ENCODE peak calls at places on chromosomes 12 and 14, in eight cellular contexts. W is IMR-90, G is uterus, A is astrocyte, P is fibroblast of lung, F is GM23338, H is vagina, Y is tibial nerve. O is an unnamed sample.

GRCh38 chr12:58496411-58496810 is 423.9 kb downstream of the LRIG3 start:
- DNase-seq in A (peak; percentile 26), P (no peak), F (no peak), Y (no peak), W (peak; percentile 30), G (no peak), H (no peak), O (no peak)

GRCh38 chr14:33062881-33063280 is 124.2 kb downstream of the NPAS3 start:
- DNase-seq in A (peak; percentile 92), G (no peak), F (no peak), W (no peak), H (no peak), P (no peak), Y (no peak), O (no peak)

GRCh38 chr14:49897414-49897813 is 4.5 kb downstream of the ARF6 start:
- DNase-seq in W (no peak), P (no peak), A (no peak), F (no peak), Y (no peak), G (no peak), H (no peak), O (no peak)

GRCh38 chr14:83470466-83470865 is 1936.8 kb upstream of the SEL1L start:
- DNase-seq in P (peak; percentile 30), H (no peak), G (no peak), A (no peak), F (no peak), W (no peak), Y (no peak), O (no peak)

GRCh38 chr14:41488401-41488800 is 118.3 kb upstream of the LRFN5 start:
- DNase-seq in H (no peak), P (no peak), W (no peak), F (no peak), G (no peak), Y (no peak), A (no peak), O (no peak)

GRCh38 chr12:57803317-57803893 is 15.1 kb downstream of the AVIL start:
- DNase-seq in A (no peak), G (peak; percentile 45), Y (peak; percentile 26), P (peak; percentile 58), F (peak; percentile 85), W (peak; percentile 42), H (no peak), O (peak; percentile 54)

GRCh38 chr14:100899841-100900771 is 3.4 kb downstream of the RTL1 start:
- DNase-seq in G (no peak), H (peak; percentile 91), W (no peak), F (peak; percentile 65), P (no peak), A (no peak), Y (no peak), O (no peak)

GRCh38 chr12:2291182-2291832 is 238.5 kb downstream of the CACNA1C start:
- DNase-seq in Y (no peak), H (no peak), W (no peak), G (no peak), A (no peak), P (peak; percentile 41), F (peak; percentile 81), O (no peak)

GRCh38 chr12:1594045-1594294 is 411 bp downstream of the FBXL14 start:
- DNase-seq in A (no peak), F (peak; percentile 75), W (no peak), Y (no peak), G (no peak), P (no peak), H (no peak), O (peak; percentile 87)

GRCh38 chr14:88791252-88791621 is 1.5 kb downstream of the EML5 start:
- DNase-seq in W (no peak), G (no peak), A (no peak), P (no peak), F (no peak), Y (no peak), H (no peak), O (no peak)
- H3K4me3 ChIP-seq in W (peak overlapping the region; percentile 91), G (no peak overlapping the region), A (no peak overlapping the region), P (no peak overlapping the region), F (peak overlapping the region; percentile 73), Y (no peak overlapping the region), H (no peak overlapping the region), O (no peak overlapping the region)

GRCh38 chr12:27779837-27780611 is at the start of the genes KLHL42 and MANSC4:
- DNase-seq in P (peak; percentile 75), H (no peak), W (peak; percentile 73), Y (peak; percentile 38), A (peak; percentile 76), F (peak; percentile 89), G (peak; percentile 79), O (peak; percentile 79)
- TF ChIP-seq CTCF in P (no peak), H (no peak), W (no peak), Y (peak; percentile 29), A (no peak), F (no peak), G (no peak), O (no peak)

DNA sequence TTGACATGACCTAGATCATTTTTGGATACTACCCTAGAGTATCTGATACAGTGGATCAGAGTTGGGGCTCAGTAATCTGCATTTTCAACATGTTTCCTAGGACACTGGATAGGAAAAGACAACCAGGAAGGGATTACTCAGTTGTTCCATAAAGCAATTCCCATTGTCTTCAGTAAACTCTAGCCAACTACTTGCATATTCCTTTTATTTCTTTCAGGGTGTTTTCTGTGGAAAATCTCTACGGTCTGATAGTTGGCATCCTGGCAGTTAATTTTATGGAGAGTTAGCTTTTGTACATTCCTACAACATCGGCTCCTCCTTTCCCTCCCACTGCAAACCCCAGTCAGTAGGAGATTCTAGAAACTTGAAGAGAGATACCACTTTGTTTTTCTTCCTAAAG is 103.8 kb downstream of the PDE3A start:
- DNase-seq in A (no peak), Y (no peak), W (no peak), H (no peak), G (no peak), F (no peak), P (no peak), O (no peak)
- H3K4me1 ChIP-seq in A (peaks cover 5% of the 10 kb centered on the region), Y (peaks cover 15% of the 10 kb centered on the region), W (peaks cover 3% of the 10 kb centered on the region), H (no peaks in the 10 kb centered on the region), G (no peaks in the 10 kb centered on the region), F (no peaks in the 10 kb centered on the region), P (no peaks in the 10 kb centered on the region), O (peaks cover 77% of the 10 kb centered on the region)

GRCh38 chr12:128267651-128268347 is 829 bp downstream of the TMEM132C start:
- DNase-seq in P (no peak), Y (no peak), W (no peak), H (no peak), F (peak; percentile 20), A (no peak), G (peak; percentile 16), O (no peak)
- H3K4me3 ChIP-seq in P (no peak overlapping the region), Y (peak overlapping the region; percentile 36), W (no peak overlapping the region), H (peak overlapping the region; percentile 66), F (peak overlapping the region; percentile 39), A (no peak overlapping the region), G (peak overlapping the region; percentile 35), O (peak overlapping the region; percentile 29)

DNA sequence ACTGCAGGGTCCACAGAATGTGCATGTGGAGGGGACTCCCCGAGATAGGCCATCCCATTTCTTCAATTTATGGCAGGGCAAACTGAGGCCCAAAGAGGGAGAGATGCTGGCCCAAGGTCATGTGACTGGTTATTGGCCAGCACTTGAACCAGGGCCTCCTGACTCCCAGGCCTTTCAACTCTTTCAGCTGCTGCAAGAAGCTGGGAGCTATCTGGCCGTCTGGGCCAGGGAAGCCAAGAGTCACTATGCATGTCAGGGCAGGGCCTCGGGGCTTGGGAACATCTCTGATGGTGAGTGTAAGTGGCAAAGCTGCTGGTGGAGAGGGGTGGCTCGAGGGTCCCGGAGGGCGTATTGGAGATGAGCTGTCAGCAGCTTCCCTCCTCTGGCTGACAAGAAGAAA is 9.5 kb upstream of the LTBP2 start:
- DNase-seq in G (no peak), P (no peak), Y (no peak), H (no peak), A (no peak), F (no peak), W (no peak), O (no peak)
- TF ChIP-seq CTCF in G (no peak), P (no peak), Y (no peak), H (no peak), A (no peak), F (no peak), W (no peak), O (no peak)

GRCh38 chr14:90601521-90601920 is 204.7 kb downstream of the CALM1 start:
- DNase-seq in H (no peak), A (no peak), F (no peak), G (no peak), P (no peak), W (no peak), Y (no peak), O (no peak)
- H3K4me1 ChIP-seq in H (no peaks in the 10 kb centered on the region), A (no peaks in the 10 kb centered on the region), F (peaks cover 51% of the 10 kb centered on the region), G (peaks cover 5% of the 10 kb centered on the region), P (no peaks in the 10 kb centered on the region), W (peaks cover 9% of the 10 kb centered on the region), Y (peaks cover 30% of the 10 kb centered on the region), O (peaks cover 8% of the 10 kb centered on the region)

GRCh38 chr14:24313912-24314311 is 2.6 kb downstream of the LTB4R start:
- DNase-seq in Y (no peak), W (no peak), F (no peak), H (no peak), P (no peak), G (no peak), A (no peak), O (peak; percentile 13)

GRCh38 chr14:24315807-24316596 is 4.7 kb downstream of the LTB4R start:
- DNase-seq in P (no peak), W (no peak), A (no peak), G (peak; percentile 47), H (no peak), Y (no peak), F (peak; percentile 82), O (peak; percentile 63)

GRCh38 chr14:24315243-24315806 is 4.0 kb downstream of the LTB4R start:
- DNase-seq in F (no peak), A (no peak), P (no peak), H (no peak), W (no peak), G (no peak), Y (no peak), O (no peak)

GRCh38 chr14:24312736-24313507 is 1.6 kb downstream of the LTB4R start:
- DNase-seq in A (no peak), W (peak; percentile 22), G (no peak), F (no peak), P (peak; percentile 34), H (no peak), Y (no peak), O (peak; percentile 64)

DNA sequence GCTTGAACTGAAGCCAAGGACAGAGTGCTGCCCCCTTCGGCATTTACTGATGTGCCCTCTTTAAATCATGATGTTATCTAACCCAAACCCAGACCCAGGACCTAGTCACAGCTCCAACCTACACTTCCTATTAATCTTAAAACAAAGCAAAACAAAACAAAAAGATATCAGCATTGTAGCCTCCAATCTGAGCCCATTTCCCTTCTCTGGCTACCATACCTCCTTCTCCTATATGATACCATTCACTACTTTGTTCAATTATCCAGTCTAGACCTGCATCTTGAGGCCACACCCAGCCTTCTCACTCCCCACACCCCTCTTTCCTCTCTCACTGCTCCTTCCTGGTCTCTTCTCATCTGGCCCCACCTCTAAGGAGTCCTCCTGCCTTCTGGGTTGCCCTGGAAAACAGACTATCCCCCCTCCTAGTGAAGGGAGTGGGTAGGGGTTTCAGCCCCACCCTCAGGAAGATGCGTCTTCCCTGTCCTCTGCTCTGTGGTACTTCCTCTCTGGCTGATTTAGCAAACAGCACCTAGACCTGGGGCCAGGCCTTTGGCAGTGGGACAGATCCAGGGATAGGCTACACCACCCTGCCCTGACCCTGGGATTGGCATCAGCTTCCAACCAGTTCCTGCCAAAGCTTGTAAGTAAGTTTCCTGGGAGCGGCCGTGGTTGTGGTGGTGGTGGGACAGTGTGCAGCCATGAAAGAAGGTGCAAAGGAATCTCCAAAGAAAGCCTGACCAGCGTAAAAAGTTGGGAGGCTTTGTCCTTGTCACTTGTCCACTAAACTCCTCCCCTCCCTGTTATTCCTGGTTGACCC is 3.3 kb downstream of the LTB4R start:
- DNase-seq in P (no peak), H (no peak), Y (no peak), F (no peak), G (no peak), W (no peak), A (no peak), O (no peak)
- H3K4me3 ChIP-seq in P (no peak overlapping the region), H (no peak overlapping the region), Y (no peak overlapping the region), F (no peak overlapping the region), G (no peak overlapping the region), W (no peak overlapping the region), A (no peak overlapping the region), O (peak overlapping the region; percentile 70)